ENCODE peak calls at places on chromosomes 1 and 21, in five cellular contexts. N is trophoblast cell, T is left ventricle myocardium inferior, W is SJCRH30, G is PC-3. L is an unnamed sample.

GRCh38 chr1:236108027-236108648 is 34.2 kb upstream of the GPR137B start:
- DNase-seq in N (no peak), T (no peak), W (no peak), G (no peak), L (no peak)

GRCh38 chr1:162856260-162856659 is 4.7 kb downstream of the CCDC190 start:
- DNase-seq in N (no peak), T (no peak), W (peak; percentile 66), G (peak; percentile 99), L (no peak)

GRCh38 chr1:160091666-160092223 is 6.7 kb downstream of the IGSF8 start:
- DNase-seq in N (no peak), T (no peak), W (no peak), G (no peak), L (no peak)

GRCh38 chr1:101588677-101589076 is 351.9 kb downstream of the S1PR1 start:
- DNase-seq in N (no peak), T (no peak), W (no peak), G (no peak), L (no peak)

GRCh38 chr1:77888429-77889239 is at the start of gene NEXN:
- DNase-seq in N (peak; percentile 46), T (peak; percentile 90), W (peak; percentile 94), G (peak; percentile 48), L (peak; percentile 11)

GRCh38 chr21:33437140-33437539 is 33.9 kb downstream of the IFNGR2 start:
- DNase-seq in N (no peak), T (no peak), W (no peak), G (no peak), L (no peak)

GRCh38 chr1:96808186-96808585 is 86.6 kb downstream of the PTBP2 start:
- DNase-seq in N (no peak), T (no peak), W (peak; percentile 61), G (no peak), L (peak; percentile 40)

GRCh38 chr1:32208891-32209309 is at the start of gene DCDC2B:
- DNase-seq in N (peak; percentile 69), T (peak; percentile 44), W (peak; percentile 96), G (peak; percentile 74), L (peak; percentile 42)

GRCh38 chr1:94876362-94876761 is 50.5 kb downstream of the CNN3 start:
- DNase-seq in N (no peak), T (no peak), W (no peak), G (peak; percentile 69), L (no peak)

GRCh38 chr1:26142165-26142564 is 16.7 kb upstream of the FAM110D start:
- DNase-seq in N (no peak), T (no peak), W (no peak), G (peak; percentile 26), L (no peak)

GRCh38 chr1:37995773-37996379 is 6.1 kb upstream of the SF3A3 start:
- DNase-seq in N (no peak), T (peak; percentile 86), W (no peak), G (no peak), L (no peak)

GRCh38 chr21:14215971-14216621 is at the start of gene RBM11:
- DNase-seq in N (peak; percentile 54), T (peak; percentile 57), W (no peak), G (peak; percentile 68), L (peak; percentile 78)

GRCh38 chr1:50419907-50420248 is 3.4 kb downstream of the DMRTA2 start:
- DNase-seq in N (no peak), T (no peak), W (no peak), G (no peak), L (no peak)
- H3K27ac ChIP-seq in N (no peak overlapping the region), T (no peak overlapping the region), W (no peak overlapping the region), G (no peak overlapping the region), L (no peak overlapping the region)

GRCh38 chr1:22141493-22141892 is 1.4 kb downstream of the WNT4 start:
- DNase-seq in N (no peak), T (no peak), W (peak; percentile 84), G (no peak), L (no peak)
- H3K4me3 ChIP-seq in N (peak overlapping the region; percentile 68), T (peak overlapping the region; percentile 67), W (peak overlapping the region; percentile 55), G (peak overlapping the region; percentile 73), L (no peak overlapping the region)

GRCh38 chr1:205976036-205976435 is 27.2 kb downstream of the RAB7B start:
- DNase-seq in N (no peak), T (no peak), W (no peak), G (no peak), L (no peak)
- H3K27ac ChIP-seq in N (no peak overlapping the region), T (peak overlapping the region; percentile 90), W (no peak overlapping the region), G (no peak overlapping the region), L (no peak overlapping the region)

DNA sequence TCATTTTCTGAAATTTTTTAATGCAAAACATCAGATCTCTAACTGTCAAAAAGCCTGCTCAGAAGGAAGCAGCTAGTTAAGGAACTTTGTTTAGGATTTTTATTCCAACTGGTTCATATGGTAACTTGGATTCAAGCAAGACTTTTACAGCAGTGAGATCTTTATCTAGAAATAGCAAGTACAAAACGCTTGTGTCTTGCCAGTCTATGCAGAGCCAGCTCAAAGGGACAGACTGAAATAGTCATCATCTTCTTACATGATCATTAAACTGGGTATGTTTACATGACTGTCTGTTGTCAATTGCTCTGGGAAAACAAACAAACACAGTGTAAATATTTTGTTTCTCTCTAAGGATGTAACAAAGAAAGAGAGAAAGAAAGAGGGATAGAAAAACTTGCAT is 37.6 kb downstream of the DDAH1 start:
- DNase-seq in N (no peak), T (no peak), W (no peak), G (no peak), L (no peak)
- H3K4me3 ChIP-seq in N (no peak overlapping the region), T (no peak overlapping the region), W (no peak overlapping the region), G (no peak overlapping the region), L (no peak overlapping the region)

GRCh38 chr1:153357076-153357852 is 390 bp upstream of the S100A9 start:
- DNase-seq in N (peak; percentile 88), T (peak; percentile 65), W (no peak), G (peak; percentile 96), L (peak; percentile 11)
- H3K27ac ChIP-seq in N (no peak overlapping the region), T (peak overlapping the region; percentile 27), W (no peak overlapping the region), G (peak overlapping the region; percentile 93), L (no peak overlapping the region)

GRCh38 chr1:155137129-155137528 is 1.5 kb downstream of the SLC50A1 start:
- DNase-seq in N (no peak), T (no peak), W (no peak), G (no peak), L (no peak)
- H3K4me3 ChIP-seq in N (no peak overlapping the region), T (peak overlapping the region; percentile 79), W (no peak overlapping the region), G (peak overlapping the region; percentile 87), L (peak overlapping the region; percentile 66)

GRCh38 chr1:16443975-16444745 is 3.6 kb downstream of the NECAP2 start:
- DNase-seq in N (no peak), T (no peak), W (no peak), G (no peak), L (no peak)
- H3K27ac ChIP-seq in N (no peak overlapping the region), T (peak overlapping the region; percentile 48), W (no peak overlapping the region), G (no peak overlapping the region), L (no peak overlapping the region)